ENCODE peak calls at places on chromosomes 5 and 9, in four cellular contexts. U, J, W and D are unnamed samples. For H3K36me3, the result is how much of the 10 kb centered on the place peaks cover.

GRCh38 chr9:132887181-132888120 is 8.8 kb downstream of the SPACA9 start:
- DNase-seq in U (no peak), J (no peak), W (no peak), D (no peak)

GRCh38 chr5:139650031-139650688 is 2.0 kb downstream of the CXXC5 start:
- DNase-seq in U (peak), J (peak), W (no peak), D (no peak)

GRCh38 chr5:318931-319601 is 2.4 kb upstream of the AHRR start:
- DNase-seq in U (no peak), J (no peak), W (no peak), D (no peak)

GRCh38 chr5:81207009-81207408 is 26.1 kb upstream of the CKMT2 start:
- DNase-seq in U (no peak), J (no peak), W (no peak), D (peak)

GRCh38 chr9:92716557-92716956 is 46.6 kb upstream of the IPPK start:
- DNase-seq in U (no peak), J (peak), W (peak), D (peak)

GRCh38 chr5:127958421-127959011 is 125.0 kb upstream of the SLC12A2 start:
- DNase-seq in U (no peak), J (no peak), W (no peak), D (peak)

GRCh38 chr5:34620185-34620584 is 35.9 kb upstream of the RAI14 start:
- DNase-seq in U (no peak), J (no peak), W (no peak), D (no peak)

GRCh38 chr5:146047396-146047795 is 58.0 kb downstream of the PLAC8L1 start:
- DNase-seq in U (no peak), J (no peak), W (no peak), D (no peak)

GRCh38 chr9:2722715-2723114 is 5.4 kb downstream of the KCNV2 start:
- DNase-seq in U (no peak), J (no peak), W (no peak), D (peak)

GRCh38 chr5:136018814-136019777 is 9.7 kb upstream of the TGFBI start:
- DNase-seq in U (peak), J (no peak), W (no peak), D (no peak)

GRCh38 chr5:127791439-127791838 is 88.2 kb downstream of the CCDC192 start:
- DNase-seq in U (no peak), J (no peak), W (no peak), D (no peak)

GRCh38 chr5:172678902-172679301 is 37.8 kb downstream of the NEURL1B start:
- DNase-seq in U (peak), J (peak), W (no peak), D (peak)

GRCh38 chr5:151002250-151002649 is 18.1 kb upstream of the GPX3 start:
- DNase-seq in U (no peak), J (no peak), W (no peak), D (peak)

GRCh38 chr9:100294806-100295205 is 57.9 kb downstream of the TEX10 start:
- DNase-seq in U (no peak), J (peak), W (no peak), D (no peak)

GRCh38 chr5:24714757-24715156 is 70.0 kb upstream of the CDH10 start:
- DNase-seq in U (no peak), J (no peak), W (no peak), D (no peak)

GRCh38 chr5:111929261-111929660 is 172.3 kb upstream of the NREP start:
- DNase-seq in U (no peak), J (no peak), W (no peak), D (no peak)

GRCh38 chr5:129094924-129095797 is 612 bp downstream of the ISOC1 start:
- DNase-seq in U (peak), J (peak), W (peak), D (peak)

GRCh38 chr9:88816141-88816540 is 175.1 kb upstream of the S1PR3 start:
- DNase-seq in U (no peak), J (no peak), W (no peak), D (no peak)

GRCh38 chr5:28374492-28374934 is 1336.1 kb upstream of the CDH9 start:
- DNase-seq in U (no peak), J (peak), W (no peak), D (peak)

GRCh38 chr5:131423056-131423455 is 159.2 kb downstream of the CDC42SE2 start:
- DNase-seq in U (no peak), J (no peak), W (no peak), D (peak)

DNA sequence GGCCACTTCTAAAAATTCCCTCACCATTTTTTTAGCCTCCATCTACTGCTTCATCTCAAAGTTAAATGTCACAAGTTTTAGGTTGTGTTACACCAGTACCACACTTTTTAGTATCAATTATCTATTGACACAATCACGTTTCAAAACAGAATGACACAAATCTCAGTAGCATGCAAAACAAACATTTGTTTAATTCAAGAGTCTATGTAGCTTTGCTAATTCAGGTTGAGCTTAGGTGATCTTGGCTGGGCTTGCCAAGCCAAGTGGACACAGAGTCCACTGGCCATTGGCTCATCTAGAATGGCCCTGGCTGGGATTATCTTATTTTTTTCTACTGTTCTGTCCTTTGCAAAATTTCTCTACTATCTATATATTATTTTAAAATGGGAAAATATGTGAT is 61.9 kb upstream of the JAK2 start:
- DNase-seq in U (no peak), J (no peak), W (no peak), D (no peak)
- H3K27ac ChIP-seq in U (no peak), J (no peak), W (no peak), D (no peak)

DNA sequence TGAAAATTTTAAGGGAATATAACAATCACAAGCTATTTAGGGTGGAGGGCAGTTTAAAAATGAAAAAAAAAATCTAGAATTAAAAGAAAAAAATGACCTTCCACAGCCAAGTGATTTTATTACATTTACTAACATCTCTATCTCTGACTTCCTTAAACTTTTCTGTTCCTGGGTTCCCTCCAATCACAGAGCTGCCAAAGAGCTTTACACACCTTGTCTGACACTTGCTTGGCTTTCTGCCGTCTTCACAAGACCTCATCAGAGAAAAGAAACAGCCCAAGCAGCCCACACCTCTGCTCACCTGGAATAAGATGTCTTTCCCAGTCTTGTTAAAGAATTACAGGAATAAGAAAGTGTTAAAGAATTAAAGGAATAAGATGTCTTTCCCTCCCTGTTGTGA is 38.9 kb downstream of the PSMB7 start:
- DNase-seq in U (no peak), J (no peak), W (no peak), D (no peak)
- H3K36me3 ChIP-seq in U (under half), J (under half), W (under half), D (under half)

GRCh38 chr5:95720094-95720793 is 10.9 kb upstream of the RHOBTB3 start:
- DNase-seq in U (no peak), J (no peak), W (no peak), D (no peak)

GRCh38 chr5:95725071-95725820 is 5.9 kb upstream of the RHOBTB3 start:
- DNase-seq in U (no peak), J (no peak), W (no peak), D (no peak)

GRCh38 chr5:95725937-95726810 is 5.0 kb upstream of the RHOBTB3 start:
- DNase-seq in U (no peak), J (no peak), W (no peak), D (no peak)

GRCh38 chr5:95726811-95727763 is 4.0 kb upstream of the RHOBTB3 start:
- DNase-seq in U (no peak), J (no peak), W (no peak), D (no peak)

GRCh38 chr5:95723632-95724369 is 7.3 kb upstream of the RHOBTB3 start:
- DNase-seq in U (no peak), J (no peak), W (no peak), D (peak)
- H3K27ac ChIP-seq in U (peak), J (peak), W (no peak), D (no peak)

DNA sequence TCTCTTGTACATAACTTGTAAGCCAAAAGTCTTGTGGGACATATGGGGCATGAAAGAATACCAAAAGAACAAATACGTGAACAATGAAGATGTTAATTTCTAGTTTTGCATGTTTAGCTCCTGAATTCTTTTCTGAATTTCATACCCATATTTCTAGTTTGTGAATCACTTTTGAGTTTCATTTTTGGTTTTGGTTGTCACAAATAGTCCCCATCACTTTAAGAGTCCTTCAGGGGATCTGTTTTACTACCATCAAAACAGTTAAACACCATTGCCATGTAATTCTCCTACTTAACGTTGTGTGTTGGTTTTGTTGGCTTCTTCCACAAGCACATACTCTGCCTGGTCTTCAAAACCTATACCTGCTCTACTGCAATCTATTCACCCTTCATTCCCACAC is 27.0 kb downstream of the VCAN start:
- DNase-seq in U (no peak), J (no peak), W (no peak), D (no peak)
- H3K36me3 ChIP-seq in U (under half), J (under half), W (under half), D (half or more)

DNA sequence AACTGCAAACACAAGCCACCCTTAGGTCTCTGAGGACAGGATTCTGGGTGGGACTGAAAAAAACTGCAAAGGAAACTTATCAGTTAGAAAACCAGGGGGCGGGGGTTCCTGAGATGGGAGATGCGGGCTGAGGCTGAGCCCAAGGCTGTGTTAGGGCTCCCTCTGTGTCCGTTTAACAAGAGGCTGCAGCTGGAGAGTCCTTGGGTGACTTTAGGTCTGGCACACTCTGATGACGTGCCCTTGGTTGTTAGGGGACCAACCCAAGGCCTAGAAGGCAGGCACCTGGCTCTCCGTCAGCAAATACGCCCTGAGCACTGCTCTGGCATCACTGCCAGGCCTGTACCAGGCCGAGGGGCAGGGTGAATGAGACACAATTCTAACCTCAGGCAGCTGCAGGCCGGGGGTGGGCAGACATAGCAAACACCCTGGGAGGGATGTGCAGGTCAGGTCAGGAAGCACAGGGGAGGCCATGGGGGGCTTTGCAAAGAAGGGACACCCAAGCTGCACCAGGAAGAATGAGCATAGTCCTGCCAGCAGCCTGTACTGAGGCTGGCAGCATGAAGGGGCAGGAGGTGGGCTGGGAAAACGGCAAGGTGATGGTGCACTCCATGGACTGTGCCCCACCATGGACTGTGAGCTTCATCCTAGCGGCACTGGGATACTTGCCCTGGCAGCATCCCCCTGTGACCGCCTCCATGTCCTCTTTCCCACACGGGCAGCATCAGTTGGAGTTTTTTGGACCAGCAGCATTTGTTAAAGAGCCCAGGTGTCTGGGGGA is 137.9 kb downstream of the GABBR2 start:
- DNase-seq in U (no peak), J (no peak), W (no peak), D (no peak)
- H3K27ac ChIP-seq in U (no peak), J (no peak), W (no peak), D (no peak)

GRCh38 chr9:128343855-128344254 is 3.5 kb downstream of the SLC27A4 start:
- DNase-seq in U (no peak), J (no peak), W (no peak), D (no peak)
- H3K36me3 ChIP-seq in U (under half), J (under half), W (under half), D (under half)

GRCh38 chr5:71924325-71924724 is 182.9 kb upstream of the MAP1B start:
- DNase-seq in U (no peak), J (no peak), W (no peak), D (no peak)
- H3K27ac ChIP-seq in U (peak), J (no peak), W (no peak), D (no peak)

GRCh38 chr9:136521541-136521940 is 24.3 kb downstream of the NOTCH1 start:
- DNase-seq in U (no peak), J (no peak), W (no peak), D (no peak)

GRCh38 chr9:136518623-136519022 is 27.2 kb downstream of the NOTCH1 start:
- DNase-seq in U (no peak), J (no peak), W (no peak), D (no peak)

GRCh38 chr9:136517950-136518349 is 27.9 kb downstream of the NOTCH1 start:
- DNase-seq in U (no peak), J (no peak), W (no peak), D (no peak)

GRCh38 chr9:136520053-136520540 is 25.8 kb downstream of the NOTCH1 start:
- DNase-seq in U (no peak), J (peak), W (no peak), D (no peak)

GRCh38 chr9:136519263-136520052 is 26.4 kb downstream of the NOTCH1 start:
- DNase-seq in U (no peak), J (no peak), W (no peak), D (no peak)
- H3K36me3 ChIP-seq in U (under half), J (under half), W (under half), D (under half)

GRCh38 chr9:8725635-8726034 is 926.1 kb upstream of the DMAC1 start:
- DNase-seq in U (no peak), J (no peak), W (no peak), D (no peak)

GRCh38 chr9:8724284-8725018 is 924.9 kb upstream of the DMAC1 start:
- DNase-seq in U (no peak), J (no peak), W (no peak), D (no peak)

GRCh38 chr9:8728910-8729309 is 929.3 kb upstream of the DMAC1 start:
- DNase-seq in U (no peak), J (no peak), W (no peak), D (no peak)

GRCh38 chr9:8726692-8727091 is 927.1 kb upstream of the DMAC1 start:
- DNase-seq in U (no peak), J (no peak), W (no peak), D (no peak)

GRCh38 chr9:8727191-8727590 is 927.6 kb upstream of the DMAC1 start:
- DNase-seq in U (no peak), J (no peak), W (no peak), D (no peak)
- H3K27ac ChIP-seq in U (no peak), J (no peak), W (no peak), D (no peak)

GRCh38 chr9:15401266-15401665 is 21.4 kb upstream of the SNAPC3 start:
- DNase-seq in U (no peak), J (no peak), W (no peak), D (no peak)

GRCh38 chr9:15404171-15404570 is 18.5 kb upstream of the SNAPC3 start:
- DNase-seq in U (no peak), J (no peak), W (no peak), D (no peak)

GRCh38 chr9:15403155-15403554 is 19.5 kb upstream of the SNAPC3 start:
- DNase-seq in U (no peak), J (no peak), W (no peak), D (peak)

GRCh38 chr9:15400281-15400941 is 22.3 kb upstream of the SNAPC3 start:
- DNase-seq in U (no peak), J (no peak), W (no peak), D (no peak)
- H3K36me3 ChIP-seq in U (under half), J (under half), W (under half), D (under half)